ENCODE peak calls at places on chromosomes 12 and 14, in nine cellular contexts. J, D, X, N, O, I, P, F and A are unnamed samples.
A peak's percentile ranks its signal among the peaks of the same experiment; 100 is the strongest.

GRCh38 chr14:100375273-100375962 is 52.3 kb downstream of the SLC25A47 start:
- DNase-seq in I (peak; percentile 76), O (no peak), P (peak; percentile 45), N (peak; percentile 29), D (peak; percentile 91), J (peak; percentile 79), X (peak; percentile 12), F (peak; percentile 89), A (no peak)

GRCh38 chr14:103031956-103032355 is 25.4 kb downstream of the CDC42BPB start:
- DNase-seq in O (no peak), N (peak; percentile 58), P (no peak), F (no peak), J (no peak), D (no peak), I (no peak), X (no peak), A (no peak)

GRCh38 chr14:79325071-79325470 is 886.2 kb downstream of the DIO2 start:
- DNase-seq in N (no peak), O (no peak), F (no peak), I (no peak), D (no peak), X (no peak), P (no peak), J (no peak), A (no peak)

GRCh38 chr12:538731-539539 is 79.2 kb downstream of the B4GALNT3 start:
- DNase-seq in X (peak; percentile 21), P (no peak), F (peak; percentile 78), N (peak; percentile 89), D (no peak), O (peak; percentile 71), J (peak; percentile 55), I (no peak), A (no peak)

GRCh38 chr12:26187429-26187828 is 7.9 kb upstream of the SSPN start:
- DNase-seq in X (no peak), O (no peak), P (no peak), I (no peak), D (peak; percentile 3), N (no peak), J (no peak), F (no peak), A (no peak)

GRCh38 chr14:24880689-24881088 is 169.3 kb downstream of the STXBP6 start:
- DNase-seq in X (no peak), N (no peak), F (no peak), O (no peak), P (no peak), J (no peak), D (no peak), I (no peak), A (no peak)

GRCh38 chr14:62117010-62117717 is 354.9 kb downstream of the SNAPC1 start:
- DNase-seq in J (peak; percentile 50), F (peak; percentile 66), O (no peak), X (peak; percentile 0), P (no peak), N (no peak), I (peak; percentile 47), D (peak; percentile 2), A (peak; percentile 49)

GRCh38 chr14:77111021-77111420 is 13.0 kb downstream of the CIPC start:
- DNase-seq in J (no peak), D (no peak), P (no peak), O (peak; percentile 85), I (no peak), N (peak; percentile 93), F (no peak), X (no peak), A (no peak)

GRCh38 chr12:108914031-108914630 is 34.2 kb downstream of the DAO start:
- DNase-seq in P (peak; percentile 29), X (no peak), D (no peak), F (no peak), J (no peak), O (peak; percentile 59), I (peak; percentile 24), N (no peak), A (no peak)

GRCh38 chr12:69987453-69988102 is 162.6 kb downstream of the MYRFL start:
- DNase-seq in F (no peak), I (no peak), D (no peak), J (no peak), O (no peak), X (no peak), N (peak; percentile 63), P (no peak), A (no peak)

GRCh38 chr12:113297621-113298471 is 37.1 kb downstream of the SLC8B1 start:
- DNase-seq in F (no peak), X (no peak), P (no peak), N (no peak), O (no peak), D (no peak), I (no peak), J (peak; percentile 14), A (no peak)

GRCh38 chr14:99573000-99573330 is 31.0 kb downstream of the CCDC85C start:
- DNase-seq in O (no peak), I (no peak), P (no peak), F (no peak), X (no peak), J (no peak), N (no peak), D (no peak), A (no peak)

GRCh38 chr12:124097681-124098080 is 124.7 kb downstream of the ZNF664 start:
- DNase-seq in X (no peak), J (no peak), D (no peak), N (no peak), P (no peak), O (peak; percentile 33), F (no peak), I (no peak), A (no peak)

GRCh38 chr12:124098101-124098757 is 125.2 kb downstream of the ZNF664 start:
- DNase-seq in I (no peak), D (no peak), J (no peak), F (no peak), O (no peak), P (no peak), N (no peak), X (no peak), A (no peak)

GRCh38 chr12:124096109-124096508 is 123.1 kb downstream of the ZNF664 start:
- DNase-seq in D (no peak), J (no peak), I (no peak), X (no peak), P (no peak), O (no peak), N (no peak), F (no peak), A (no peak)

GRCh38 chr12:124098887-124099286 is 125.9 kb downstream of the ZNF664 start:
- DNase-seq in O (no peak), D (no peak), P (no peak), N (no peak), F (no peak), X (no peak), J (no peak), I (no peak), A (no peak)

GRCh38 chr12:124096869-124097434 is 123.9 kb downstream of the ZNF664 start:
- DNase-seq in X (no peak), N (no peak), J (no peak), F (no peak), D (no peak), I (no peak), O (no peak), P (no peak), A (no peak)
- H3K4me1 ChIP-seq in X (no peaks in the 10 kb centered on the region), N (no peaks in the 10 kb centered on the region), J (no peaks in the 10 kb centered on the region), F (no peaks in the 10 kb centered on the region), D (no peaks in the 10 kb centered on the region), I (peaks cover 11% of the 10 kb centered on the region), O (no peaks in the 10 kb centered on the region), P (no peaks in the 10 kb centered on the region), A (no peaks in the 10 kb centered on the region)

GRCh38 chr14:60736494-60736893 is 1.9 kb downstream of the MNAT1 start:
- DNase-seq in F (no peak), J (no peak), D (no peak), N (peak; percentile 10), X (no peak), I (no peak), P (no peak), O (no peak), A (no peak)

GRCh38 chr14:60734465-60735242 is at the start of gene MNAT1:
- DNase-seq in P (peak; percentile 43), N (peak; percentile 83), X (peak; percentile 36), O (peak; percentile 51), F (peak; percentile 79), D (peak; percentile 82), J (peak; percentile 76), I (peak; percentile 73), A (peak; percentile 74)

DNA sequence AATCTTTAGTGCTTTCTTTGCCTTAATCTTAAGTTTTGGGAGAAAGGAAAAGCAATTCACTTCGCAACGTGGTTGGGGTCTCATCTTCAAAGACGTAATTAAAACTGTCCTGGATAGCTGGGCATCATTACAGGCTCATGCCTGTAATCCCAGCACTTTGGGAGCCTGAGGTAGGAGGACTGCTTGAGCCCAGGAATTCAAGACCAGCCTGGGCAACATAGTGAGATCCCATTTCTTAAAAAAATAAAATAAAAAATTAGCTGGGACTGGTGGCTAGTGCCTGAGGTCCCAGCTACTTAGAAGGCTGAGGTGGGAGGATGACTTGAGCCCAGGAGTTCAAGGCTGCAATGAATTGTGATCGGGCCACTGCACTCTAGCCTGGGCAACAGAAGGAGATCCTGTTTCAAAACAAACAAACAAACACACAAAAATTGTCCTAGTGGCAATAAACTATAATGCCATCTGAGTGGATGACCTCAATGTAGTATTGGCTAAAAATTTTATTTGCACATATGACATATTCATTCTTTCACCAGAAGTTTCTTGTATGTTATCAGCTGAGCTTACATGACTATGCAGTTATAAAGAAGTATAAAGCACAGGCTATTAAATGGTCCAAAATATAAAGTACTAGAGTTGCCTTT is 1.6 kb upstream of the MNAT1 start:
- DNase-seq in D (no peak), J (no peak), I (no peak), O (no peak), N (no peak), X (no peak), P (no peak), F (no peak), A (no peak)
- H3K4me1 ChIP-seq in D (no peaks in the 10 kb centered on the region), J (peaks cover 15% of the 10 kb centered on the region), I (no peaks in the 10 kb centered on the region), O (peaks cover 3% of the 10 kb centered on the region), N (peaks cover 24% of the 10 kb centered on the region), X (peaks cover 8% of the 10 kb centered on the region), P (peaks cover 4% of the 10 kb centered on the region), F (peaks cover 16% of the 10 kb centered on the region), A (peaks cover 10% of the 10 kb centered on the region)

DNA sequence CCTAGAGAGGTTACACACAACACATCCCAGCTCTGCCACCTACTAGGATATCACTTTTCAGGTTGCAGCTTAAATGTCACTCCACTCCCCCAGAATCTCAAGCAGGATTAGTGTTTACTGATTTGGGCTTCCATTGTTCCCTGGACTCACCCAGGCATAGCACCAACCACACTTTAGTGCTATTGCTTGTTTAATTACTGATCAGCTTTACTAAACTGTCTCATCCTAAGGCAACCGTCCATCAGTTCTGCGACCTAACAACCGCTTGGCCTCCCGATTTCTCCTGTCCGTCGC is 6.1 kb upstream of the KRT18 start:
- DNase-seq in P (no peak), O (no peak), D (no peak), I (no peak), F (no peak), N (no peak), J (no peak), X (no peak), A (no peak)
- H3K4me1 ChIP-seq in P (no peaks in the 10 kb centered on the region), O (peaks cover 5% of the 10 kb centered on the region), D (peaks cover 50% of the 10 kb centered on the region), I (no peaks in the 10 kb centered on the region), F (peaks cover 19% of the 10 kb centered on the region), N (peaks cover 53% of the 10 kb centered on the region), J (no peaks in the 10 kb centered on the region), X (no peaks in the 10 kb centered on the region), A (no peaks in the 10 kb centered on the region)

DNA sequence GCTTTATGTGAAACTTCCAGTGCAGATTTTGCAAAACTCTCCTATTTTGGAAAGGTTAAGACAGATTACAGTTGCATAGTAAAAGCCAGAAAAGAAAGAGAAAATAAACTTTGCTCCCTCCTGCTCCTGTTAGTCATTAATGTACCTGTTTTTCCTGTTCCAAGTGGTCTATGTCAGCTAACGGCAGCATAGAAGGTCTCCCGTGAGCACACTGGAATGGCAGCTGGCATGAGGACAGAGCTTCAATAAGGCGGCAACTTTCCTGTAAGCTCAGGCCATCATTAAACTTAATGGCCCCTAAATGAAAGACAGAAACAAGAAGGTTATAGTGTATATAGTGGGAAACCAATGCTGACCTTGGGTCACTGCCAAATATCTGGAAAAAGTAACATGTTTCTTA is 16.0 kb downstream of the EIF2B2 start:
- DNase-seq in N (peak; percentile 67), J (no peak), O (no peak), F (no peak), P (no peak), I (no peak), X (no peak), D (no peak), A (no peak)
- H3K4me1 ChIP-seq in N (peaks cover 11% of the 10 kb centered on the region), J (peaks cover 12% of the 10 kb centered on the region), O (no peaks in the 10 kb centered on the region), F (no peaks in the 10 kb centered on the region), P (no peaks in the 10 kb centered on the region), I (peaks cover 3% of the 10 kb centered on the region), X (no peaks in the 10 kb centered on the region), D (no peaks in the 10 kb centered on the region), A (no peaks in the 10 kb centered on the region)